ENCODE peak calls at places on chromosome 22, in six cellular contexts. B is tibial nerve; U is fibroblast of lung; S is lower lobe of right lung; E is pancreas; N is CD4-positive, CD25-positive, alpha-beta regulatory T cell. X is an unnamed sample.

GRCh38 chr22:20966883-20967696 is at the start of gene AIFM3:
- DNase-seq in S (no peak), N (no peak), E (peak; percentile 66), B (no peak), U (no peak), X (peak; percentile 69)

GRCh38 chr22:19892249-19892879 is 37.7 kb upstream of the GNB1L start:
- DNase-seq in S (no peak), B (no peak), E (no peak), N (peak; percentile 45), U (peak; percentile 50), X (no peak)

GRCh38 chr22:42895087-42895486 is 38.0 kb upstream of the ARFGAP3 start:
- DNase-seq in N (no peak), S (no peak), B (no peak), E (no peak), U (no peak), X (no peak)

GRCh38 chr22:37525073-37525745 is 6.0 kb upstream of the CARD10 start:
- DNase-seq in S (no peak), U (peak; percentile 87), E (no peak), B (no peak), N (no peak), X (no peak)

GRCh38 chr22:20811171-20811570 is 37.3 kb downstream of the SERPIND1 start:
- DNase-seq in U (no peak), B (no peak), S (no peak), N (no peak), E (peak; percentile 13), X (no peak)

GRCh38 chr22:37284807-37285355 is 2.6 kb downstream of the CYTH4 start:
- DNase-seq in E (no peak), U (no peak), S (peak; percentile 83), B (no peak), N (peak; percentile 39), X (peak; percentile 94)

GRCh38 chr22:30309981-30310672 is 16.6 kb downstream of the TBC1D10A start:
- DNase-seq in E (no peak), S (peak; percentile 71), B (no peak), U (peak; percentile 65), N (no peak), X (no peak)

GRCh38 chr22:32561163-32561562 is 86.6 kb downstream of the FBXO7 start:
- DNase-seq in E (no peak), N (no peak), U (no peak), S (no peak), B (no peak), X (no peak)

GRCh38 chr22:44091021-44091721 is 67.1 kb downstream of the PARVB start:
- DNase-seq in E (no peak), U (peak; percentile 12), B (no peak), S (no peak), N (no peak), X (no peak)

GRCh38 chr22:45703758-45704157 is 32.1 kb downstream of the ATXN10 start:
- DNase-seq in E (no peak), S (no peak), N (no peak), U (no peak), B (no peak), X (no peak)

GRCh38 chr22:43667658-43668057 is 144.4 kb downstream of the EFCAB6 start:
- DNase-seq in S (no peak), N (no peak), E (no peak), U (no peak), B (no peak), X (no peak)

GRCh38 chr22:19875061-19875530 is 20.4 kb upstream of the GNB1L start:
- DNase-seq in E (peak; percentile 53), N (no peak), B (peak; percentile 7), U (no peak), S (no peak), X (peak; percentile 58)

DNA sequence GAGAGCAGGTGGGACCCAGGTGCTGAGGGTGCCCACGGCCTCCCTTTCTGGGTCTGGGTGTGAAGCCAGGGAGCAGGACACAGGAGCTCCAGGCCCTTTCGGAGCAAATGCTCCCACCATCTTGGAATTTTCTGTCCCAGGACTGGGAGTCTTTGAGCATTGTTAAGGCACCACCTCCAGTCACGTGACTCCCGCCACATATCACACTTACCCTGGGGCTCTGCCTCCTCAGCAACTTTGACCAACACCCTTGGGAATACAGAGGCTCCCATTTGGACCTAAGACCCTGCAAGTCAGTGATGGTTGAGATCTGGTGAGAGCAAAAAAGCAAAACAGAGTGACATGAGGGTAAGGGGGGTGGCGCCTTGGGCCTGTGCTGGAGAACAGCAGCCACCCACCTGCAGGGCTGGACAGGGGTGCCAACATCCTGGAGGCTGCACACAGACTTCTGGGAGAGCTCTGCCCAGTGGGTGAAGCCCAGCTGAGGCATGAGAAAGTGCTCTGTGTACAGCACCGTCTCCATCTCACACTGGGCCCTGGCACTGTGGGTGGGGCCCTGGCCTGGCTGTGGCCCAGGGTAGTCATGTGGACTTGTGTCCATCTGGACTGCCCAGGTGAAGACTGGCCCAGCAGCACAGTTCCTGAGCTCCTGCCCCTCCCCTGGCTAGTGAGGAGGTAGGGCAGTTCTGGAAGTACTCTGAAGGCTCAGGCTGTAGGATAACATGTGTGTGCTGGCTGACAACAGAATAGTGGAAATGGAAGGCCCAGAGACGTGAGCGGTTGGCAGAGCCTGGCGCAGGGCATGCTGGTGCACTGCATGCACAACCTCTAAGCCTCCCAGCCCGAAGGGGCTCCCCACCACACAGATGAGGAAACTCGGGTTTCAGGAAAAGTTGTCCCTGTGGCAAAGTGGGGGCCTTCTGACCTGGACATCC is 35.6 kb downstream of the RSPH14 start:
- DNase-seq in S (no peak), E (no peak), U (no peak), B (no peak), N (no peak), X (no peak)
- H3K27ac ChIP-seq in S (no peak overlapping the region), E (no peak overlapping the region), U (no peak overlapping the region), B (no peak overlapping the region), N (no peak overlapping the region), X (no peak overlapping the region)

GRCh38 chr22:26662160-26662559 is 4.8 kb downstream of the MIAT start:
- DNase-seq in U (no peak), N (no peak), B (no peak), E (no peak), S (no peak), X (no peak)

GRCh38 chr22:26658161-26658560 is 773 bp downstream of the MIAT start:
- DNase-seq in B (no peak), U (no peak), N (no peak), E (no peak), S (no peak), X (no peak)

GRCh38 chr22:26660961-26661578 is 3.7 kb downstream of the MIAT start:
- DNase-seq in B (no peak), E (no peak), N (no peak), U (peak; percentile 25), S (no peak), X (peak; percentile 41)

GRCh38 chr22:26656896-26657851 is at the start of gene MIAT:
- DNase-seq in N (peak; percentile 63), B (no peak), S (peak; percentile 59), U (peak; percentile 48), E (no peak), X (peak; percentile 91)

DNA sequence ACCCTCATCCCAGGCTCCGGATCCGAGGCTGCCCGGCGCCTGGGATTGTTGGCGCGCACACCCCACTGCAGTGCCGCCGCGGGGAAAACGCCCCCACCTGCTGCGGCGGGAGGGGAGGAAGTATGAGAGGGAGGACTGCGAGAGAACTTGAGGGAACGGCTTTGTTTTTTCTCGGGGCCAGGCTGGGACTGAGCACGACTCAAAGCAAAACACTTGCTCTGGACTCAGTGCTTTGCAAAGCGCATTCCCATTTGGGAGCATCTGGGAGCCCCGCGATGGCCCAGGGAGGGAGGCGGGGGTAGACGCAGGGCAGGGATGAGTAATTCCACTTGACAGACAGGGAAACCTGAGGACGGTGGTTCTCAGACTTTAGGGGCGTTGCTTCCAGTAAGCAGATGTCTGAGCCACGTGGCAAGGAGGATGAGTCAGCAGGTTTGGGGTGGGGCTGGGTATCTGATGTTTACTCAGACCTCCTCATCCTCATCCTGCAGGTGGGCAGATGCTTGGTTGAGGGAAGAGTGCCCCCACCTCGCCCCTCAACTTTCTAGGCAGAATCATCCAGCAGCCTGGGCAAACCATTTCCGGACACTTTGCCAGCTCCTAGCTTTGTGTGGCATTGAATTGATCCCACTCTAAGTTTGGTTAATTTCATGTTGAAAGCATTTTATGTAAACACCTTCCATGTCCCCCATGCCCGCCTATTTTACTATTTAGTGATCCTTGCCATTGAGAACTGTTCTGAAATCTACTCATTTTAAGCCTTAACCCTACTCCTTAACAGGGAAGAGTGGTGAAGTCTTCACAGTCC is 1.5 kb downstream of the MIAT start:
- DNase-seq in U (peak; percentile 97), N (peak; percentile 57), B (no peak), E (no peak), S (no peak), X (peak; percentile 90)
- H3K4me3 ChIP-seq in U (peak overlapping the region; percentile 40), N (peak overlapping the region; percentile 91), B (peak overlapping the region; percentile 38), E (no peak overlapping the region), S (peak overlapping the region; percentile 52), X (peak overlapping the region; percentile 8)

DNA sequence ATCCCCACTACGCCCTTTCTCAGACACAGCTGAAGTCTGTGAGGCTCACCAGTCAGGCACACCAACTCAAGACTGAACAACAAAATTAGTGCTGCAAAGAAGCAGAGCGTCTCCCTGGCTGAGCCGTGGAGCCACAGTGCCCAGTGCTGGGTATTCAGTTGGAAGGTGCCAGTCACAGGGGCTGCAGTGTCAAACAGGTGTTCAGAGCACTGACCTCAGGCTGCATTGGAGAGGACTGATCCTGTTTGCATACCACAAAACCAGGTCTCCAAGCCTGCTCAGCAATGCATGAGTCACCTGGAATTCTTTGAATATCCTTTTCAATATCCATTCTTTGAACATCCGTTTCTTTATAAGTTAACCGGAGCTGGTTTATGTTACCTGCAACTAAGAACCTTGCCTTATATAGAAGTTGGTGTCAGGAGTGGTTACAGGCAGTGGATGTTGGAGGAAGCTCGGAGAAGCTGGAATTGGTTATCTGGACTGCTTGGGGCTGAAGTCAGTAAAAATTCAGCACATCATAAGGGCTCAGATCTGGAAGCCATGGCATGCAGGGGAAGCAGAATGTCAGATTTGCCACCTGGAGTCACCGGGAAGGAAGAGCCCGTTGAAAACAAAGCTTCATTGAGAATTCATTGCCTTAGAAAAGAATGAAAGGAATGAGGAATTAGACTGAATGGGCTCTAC is 30.3 kb downstream of the PDGFB start:
- DNase-seq in U (peak; percentile 67), B (no peak), E (peak; percentile 26), N (no peak), S (peak; percentile 28), X (peak; percentile 34)
- H3K27ac ChIP-seq in U (no peak overlapping the region), B (no peak overlapping the region), E (peak overlapping the region; percentile 44), N (no peak overlapping the region), S (peak overlapping the region; percentile 6), X (no peak overlapping the region)

DNA sequence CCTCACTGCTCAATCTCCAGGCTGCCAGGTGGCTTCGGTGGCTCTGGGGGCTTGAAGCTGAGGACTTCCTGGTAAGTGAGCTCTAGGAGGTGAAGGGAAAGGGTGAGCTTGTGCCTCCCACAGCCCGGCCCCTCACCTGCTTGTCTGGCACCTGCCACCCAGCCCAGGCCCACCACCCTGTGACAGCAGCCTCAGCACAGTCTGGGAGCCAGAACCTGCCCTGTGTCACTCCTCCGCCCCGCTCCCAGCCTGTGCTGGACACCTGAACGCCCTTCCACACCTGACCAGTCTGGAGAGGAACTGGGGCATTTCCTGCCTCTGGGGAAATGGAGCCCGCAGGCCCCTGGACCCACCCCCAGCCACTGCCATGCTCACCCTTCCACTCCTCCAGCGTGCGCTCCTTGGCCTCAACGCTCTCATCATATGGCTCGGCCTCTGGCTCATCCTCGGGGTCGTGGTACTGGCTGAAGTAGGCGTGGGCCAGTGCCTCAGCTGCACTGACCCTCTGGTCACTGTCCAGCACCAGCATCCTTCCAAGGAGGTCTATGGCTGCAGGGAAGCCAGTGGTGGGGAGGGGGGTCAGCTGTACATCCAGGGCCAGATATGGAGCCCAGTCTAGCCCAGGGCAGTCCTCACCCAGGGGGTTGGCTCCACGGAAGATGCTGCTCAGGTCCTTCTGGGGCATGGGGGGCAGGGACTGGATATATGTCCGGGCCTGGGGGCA is 3.6 kb upstream of the MAPK12 start:
- DNase-seq in E (no peak), S (no peak), B (no peak), U (no peak), N (no peak), X (no peak)
- H3K4me3 ChIP-seq in E (no peak overlapping the region), S (no peak overlapping the region), B (no peak overlapping the region), U (no peak overlapping the region), N (no peak overlapping the region), X (no peak overlapping the region)